ENCODE peak calls at places on chromosomes 4 and X, in four cellular contexts. One of them, this sample, is unnamed.

GRCh38 chr4:122583906-122584305 is 37.0 kb downstream of the IL21 start:
- DNase-seq in mammary epithelial cell: peak
- DNase-seq in psoas muscle: no peak
- DNase-seq in tibial nerve: no peak
- DNase-seq in this sample: no peak

GRCh38 chr4:59664771-59665170 is 1535.4 kb upstream of the ADGRL3 start:
- DNase-seq in mammary epithelial cell: no peak
- DNase-seq in psoas muscle: no peak
- DNase-seq in tibial nerve: no peak
- DNase-seq in this sample: no peak

GRCh38 chrX:115362334-115363095 is 73.0 kb downstream of the LUZP4 start:
- DNase-seq in mammary epithelial cell: peak
- DNase-seq in psoas muscle: no peak
- DNase-seq in tibial nerve: no peak
- DNase-seq in this sample: no peak

GRCh38 chr4:26466871-26467270 is 23.4 kb downstream of the CCKAR start:
- DNase-seq in mammary epithelial cell: no peak
- DNase-seq in psoas muscle: no peak
- DNase-seq in tibial nerve: no peak
- DNase-seq in this sample: no peak

GRCh38 chr4:20832821-20833220 is 132.6 kb downstream of the PACRGL start:
- DNase-seq in mammary epithelial cell: peak
- DNase-seq in psoas muscle: no peak
- DNase-seq in tibial nerve: no peak
- DNase-seq in this sample: no peak

GRCh38 chr4:21726255-21726815 is 222.2 kb downstream of the KCNIP4 start:
- DNase-seq in mammary epithelial cell: no peak
- DNase-seq in psoas muscle: no peak
- DNase-seq in tibial nerve: no peak
- DNase-seq in this sample: no peak

GRCh38 chr4:40363382-40363920 is 28.3 kb downstream of the CHRNA9 start:
- DNase-seq in mammary epithelial cell: no peak
- DNase-seq in psoas muscle: no peak
- DNase-seq in tibial nerve: no peak
- DNase-seq in this sample: no peak

GRCh38 chr4:128700659-128701350 is 108.7 kb upstream of the JADE1 start:
- DNase-seq in mammary epithelial cell: no peak
- DNase-seq in psoas muscle: no peak
- DNase-seq in tibial nerve: no peak
- DNase-seq in this sample: no peak

GRCh38 chr4:41693629-41694028 is 54.9 kb downstream of the PHOX2B start:
- DNase-seq in mammary epithelial cell: peak
- DNase-seq in psoas muscle: no peak
- DNase-seq in tibial nerve: no peak
- DNase-seq in this sample: no peak

GRCh38 chr4:159455675-159456235 is 352.9 kb downstream of the RAPGEF2 start:
- DNase-seq in mammary epithelial cell: peak
- DNase-seq in psoas muscle: no peak
- DNase-seq in tibial nerve: peak
- DNase-seq in this sample: no peak

GRCh38 chr4:81003549-81004240 is 26.8 kb upstream of the BMP3 start:
- DNase-seq in mammary epithelial cell: no peak
- DNase-seq in psoas muscle: no peak
- DNase-seq in tibial nerve: no peak
- DNase-seq in this sample: no peak

GRCh38 chr4:15232725-15233597 is 194.9 kb upstream of the C1QTNF7 start:
- DNase-seq in mammary epithelial cell: peak
- DNase-seq in psoas muscle: no peak
- DNase-seq in tibial nerve: no peak
- DNase-seq in this sample: no peak

GRCh38 chrX:45850775-45851433 is 650.2 kb upstream of the DIPK2B start:
- DNase-seq in mammary epithelial cell: peak
- DNase-seq in psoas muscle: peak
- DNase-seq in tibial nerve: no peak
- DNase-seq in this sample: peak

GRCh38 chrX:45850197-45850774 is 649.6 kb upstream of the DIPK2B start:
- DNase-seq in mammary epithelial cell: peak
- DNase-seq in psoas muscle: no peak
- DNase-seq in tibial nerve: no peak
- DNase-seq in this sample: no peak

GRCh38 chrX:45847966-45848365 is 647.3 kb upstream of the DIPK2B start:
- DNase-seq in mammary epithelial cell: no peak
- DNase-seq in psoas muscle: no peak
- DNase-seq in tibial nerve: no peak
- DNase-seq in this sample: no peak

GRCh38 chrX:45851434-45851991 is 650.8 kb upstream of the DIPK2B start:
- DNase-seq in mammary epithelial cell: peak
- DNase-seq in psoas muscle: peak
- DNase-seq in tibial nerve: no peak
- DNase-seq in this sample: peak

DNA sequence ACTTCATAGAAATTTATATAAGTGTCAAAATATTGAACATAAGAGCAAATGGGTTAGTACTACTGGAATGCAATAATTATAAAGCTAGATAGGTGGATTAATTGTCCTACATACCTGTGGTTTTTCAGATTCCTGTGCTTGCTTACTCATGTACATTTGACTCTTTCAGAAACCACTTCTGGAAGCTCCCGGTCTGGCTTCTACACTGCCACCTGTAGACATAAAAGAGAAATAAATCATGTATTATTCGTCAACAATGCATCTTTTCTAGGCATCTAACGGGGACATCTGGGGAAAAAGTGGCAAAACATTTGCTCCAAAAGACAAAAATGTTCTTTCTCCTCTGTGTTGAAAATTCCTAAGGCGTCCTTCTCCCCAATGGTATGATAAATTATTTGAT is 648.6 kb upstream of the DIPK2B start:
- DNase-seq in mammary epithelial cell: peak
- DNase-seq in psoas muscle: no peak
- DNase-seq in tibial nerve: no peak
- DNase-seq in this sample: no peak
- TF ChIP-seq CTCF in mammary epithelial cell: peak
- TF ChIP-seq CTCF in psoas muscle: peak
- TF ChIP-seq CTCF in tibial nerve: no peak
- TF ChIP-seq CTCF in this sample: no peak

GRCh38 chrX:38335382-38335781 is 8.1 kb upstream of the RPGR start:
- DNase-seq in mammary epithelial cell: no peak
- DNase-seq in psoas muscle: no peak
- DNase-seq in tibial nerve: no peak
- DNase-seq in this sample: no peak
- TF ChIP-seq CTCF in mammary epithelial cell: peak
- TF ChIP-seq CTCF in psoas muscle: no peak
- TF ChIP-seq CTCF in tibial nerve: no peak
- TF ChIP-seq CTCF in this sample: no peak

DNA sequence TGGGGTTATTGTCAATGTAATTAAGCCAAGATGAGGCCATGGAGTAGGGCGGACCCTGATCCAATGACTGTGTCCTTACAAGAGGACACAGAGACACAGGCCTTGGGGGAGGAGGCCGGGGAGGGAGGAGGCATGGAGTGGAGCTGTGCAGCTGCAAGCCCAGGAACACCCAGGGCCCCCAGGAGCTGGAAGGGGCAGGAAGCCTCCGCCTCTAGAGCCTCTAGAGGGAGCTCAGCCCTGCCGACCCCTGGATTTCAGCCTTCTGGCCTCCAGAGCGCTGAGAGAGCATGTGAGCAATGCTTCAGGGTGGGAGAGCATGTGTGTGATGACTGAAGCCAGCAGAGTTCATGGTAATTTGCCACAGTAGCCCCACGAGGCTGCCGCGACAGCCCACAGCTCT is 234.6 kb downstream of the AFAP1 start:
- DNase-seq in mammary epithelial cell: no peak
- DNase-seq in psoas muscle: peak
- DNase-seq in tibial nerve: no peak
- DNase-seq in this sample: peak
- TF ChIP-seq CTCF in mammary epithelial cell: no peak
- TF ChIP-seq CTCF in psoas muscle: no peak
- TF ChIP-seq CTCF in tibial nerve: no peak
- TF ChIP-seq CTCF in this sample: no peak

GRCh38 chr4:124484008-124484407 is 228.5 kb downstream of the ANKRD50 start:
- DNase-seq in mammary epithelial cell: no peak
- DNase-seq in psoas muscle: no peak
- DNase-seq in tibial nerve: no peak
- DNase-seq in this sample: no peak

GRCh38 chr4:124483043-124483906 is 229.3 kb downstream of the ANKRD50 start:
- DNase-seq in mammary epithelial cell: no peak
- DNase-seq in psoas muscle: no peak
- DNase-seq in tibial nerve: no peak
- DNase-seq in this sample: peak

GRCh38 chr4:124481123-124481522 is 231.4 kb downstream of the ANKRD50 start:
- DNase-seq in mammary epithelial cell: no peak
- DNase-seq in psoas muscle: no peak
- DNase-seq in tibial nerve: no peak
- DNase-seq in this sample: no peak

GRCh38 chr4:124484940-124485339 is 227.6 kb downstream of the ANKRD50 start:
- DNase-seq in mammary epithelial cell: no peak
- DNase-seq in psoas muscle: no peak
- DNase-seq in tibial nerve: no peak
- DNase-seq in this sample: no peak

DNA sequence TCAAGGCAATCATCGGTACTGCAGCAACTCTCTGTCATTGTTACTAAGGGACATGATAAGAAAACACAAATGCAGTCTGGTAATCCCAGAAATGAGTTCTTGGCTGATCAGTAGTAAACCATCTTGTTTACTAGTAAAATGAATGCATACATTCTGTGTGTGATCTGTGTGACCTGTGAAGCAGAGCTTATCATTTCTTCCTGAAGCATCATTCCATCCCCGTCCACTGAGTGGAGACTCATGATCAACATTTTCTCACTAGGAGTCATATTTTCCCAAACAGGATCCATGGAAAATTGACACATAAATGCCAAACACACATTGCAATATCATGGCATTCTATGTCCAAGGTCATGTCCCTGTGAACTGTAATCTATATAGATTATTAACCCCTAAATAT is 226.1 kb downstream of the ANKRD50 start:
- DNase-seq in mammary epithelial cell: no peak
- DNase-seq in psoas muscle: no peak
- DNase-seq in tibial nerve: no peak
- DNase-seq in this sample: no peak
- TF ChIP-seq CTCF in mammary epithelial cell: peak
- TF ChIP-seq CTCF in psoas muscle: no peak
- TF ChIP-seq CTCF in tibial nerve: no peak
- TF ChIP-seq CTCF in this sample: no peak

DNA sequence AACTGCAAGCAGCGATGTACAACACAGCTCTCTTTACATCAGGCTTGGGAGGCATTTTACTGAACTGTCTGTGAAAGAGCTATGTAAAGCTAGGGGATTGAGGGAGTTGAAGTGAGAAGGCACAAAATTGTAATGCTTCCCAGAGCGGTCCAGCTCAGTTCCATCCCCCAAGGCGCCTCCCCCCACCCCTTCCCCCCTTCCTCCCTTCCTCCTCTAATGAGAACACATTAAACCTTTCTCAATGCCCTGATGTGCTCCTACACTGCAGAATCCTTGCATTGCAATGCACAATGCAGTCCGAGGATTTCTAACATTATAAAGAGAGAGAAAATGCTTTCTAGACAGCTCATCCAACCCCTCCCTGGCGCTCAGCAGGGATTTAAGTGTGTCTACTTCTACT is 73.9 kb downstream of the CXXC4 start:
- DNase-seq in mammary epithelial cell: no peak
- DNase-seq in psoas muscle: no peak
- DNase-seq in tibial nerve: no peak
- DNase-seq in this sample: peak
- TF ChIP-seq CTCF in mammary epithelial cell: no peak
- TF ChIP-seq CTCF in psoas muscle: no peak
- TF ChIP-seq CTCF in tibial nerve: no peak
- TF ChIP-seq CTCF in this sample: no peak

GRCh38 chrX:110401142-110401541 is 42.5 kb downstream of the RTL9 start:
- DNase-seq in mammary epithelial cell: no peak
- DNase-seq in psoas muscle: no peak
- DNase-seq in tibial nerve: no peak
- DNase-seq in this sample: no peak
- TF ChIP-seq CTCF in mammary epithelial cell: no peak
- TF ChIP-seq CTCF in psoas muscle: no peak
- TF ChIP-seq CTCF in tibial nerve: no peak
- TF ChIP-seq CTCF in this sample: no peak

GRCh38 chr4:72591547-72591946 is 22.5 kb upstream of the ADAMTS3 start:
- DNase-seq in mammary epithelial cell: no peak
- DNase-seq in psoas muscle: no peak
- DNase-seq in tibial nerve: no peak
- DNase-seq in this sample: no peak
- TF ChIP-seq CTCF in mammary epithelial cell: no peak
- TF ChIP-seq CTCF in psoas muscle: no peak
- TF ChIP-seq CTCF in tibial nerve: no peak
- TF ChIP-seq CTCF in this sample: no peak